ENCODE peak calls at places on chromosome 1, in eight cellular contexts. R is tibial artery; W is CD8-positive, alpha-beta T cell; O is HL-60; X is IMR-90; B is astrocyte of the spinal cord; V is mucosa of descending colon; H is cardiac fibroblast. C is an unnamed sample.

GRCh38 chr1:33957854-33958253 is 94.0 kb downstream of the HMGB4 start:
- DNase-seq in X (no peak), B (no peak), V (no peak), H (no peak), W (no peak), R (no peak), O (no peak), C (no peak)

GRCh38 chr1:32464191-32464715 is 619 bp upstream of the ZBTB8B start:
- DNase-seq in X (peak), B (peak), O (no peak), V (no peak), H (no peak), W (no peak), R (peak), C (no peak)

GRCh38 chr1:52552236-52552504 is 722 bp downstream of the TUT4 start:
- DNase-seq in B (no peak), O (peak), W (peak), H (peak), V (peak), X (peak), R (no peak), C (peak)

GRCh38 chr1:20057886-20058420 is 12.0 kb upstream of the PLA2G5 start:
- DNase-seq in W (no peak), B (peak), O (no peak), H (no peak), V (no peak), X (no peak), R (no peak), C (no peak)

GRCh38 chr1:184792450-184792969 is 37.9 kb upstream of the EDEM3 start:
- DNase-seq in W (no peak), X (peak), V (peak), B (peak), H (peak), O (peak), R (peak), C (no peak)

GRCh38 chr1:228998179-228998578 is 262.9 kb downstream of the RHOU start:
- DNase-seq in R (peak), V (no peak), H (no peak), W (no peak), B (no peak), O (no peak), X (no peak), C (no peak)

GRCh38 chr1:49630156-49630555 is 393.6 kb downstream of the AGBL4 start:
- DNase-seq in O (no peak), V (no peak), X (no peak), R (no peak), H (no peak), B (no peak), W (no peak), C (no peak)

GRCh38 chr1:236141447-236142357 is 637 bp upstream of the GPR137B start:
- DNase-seq in W (no peak), B (peak), R (no peak), V (peak), X (peak), H (peak), O (no peak), C (peak)

GRCh38 chr1:58156801-58157200 is 389.7 kb downstream of the OMA1 start:
- DNase-seq in X (no peak), H (no peak), V (no peak), W (no peak), R (no peak), O (no peak), B (no peak), C (no peak)

DNA sequence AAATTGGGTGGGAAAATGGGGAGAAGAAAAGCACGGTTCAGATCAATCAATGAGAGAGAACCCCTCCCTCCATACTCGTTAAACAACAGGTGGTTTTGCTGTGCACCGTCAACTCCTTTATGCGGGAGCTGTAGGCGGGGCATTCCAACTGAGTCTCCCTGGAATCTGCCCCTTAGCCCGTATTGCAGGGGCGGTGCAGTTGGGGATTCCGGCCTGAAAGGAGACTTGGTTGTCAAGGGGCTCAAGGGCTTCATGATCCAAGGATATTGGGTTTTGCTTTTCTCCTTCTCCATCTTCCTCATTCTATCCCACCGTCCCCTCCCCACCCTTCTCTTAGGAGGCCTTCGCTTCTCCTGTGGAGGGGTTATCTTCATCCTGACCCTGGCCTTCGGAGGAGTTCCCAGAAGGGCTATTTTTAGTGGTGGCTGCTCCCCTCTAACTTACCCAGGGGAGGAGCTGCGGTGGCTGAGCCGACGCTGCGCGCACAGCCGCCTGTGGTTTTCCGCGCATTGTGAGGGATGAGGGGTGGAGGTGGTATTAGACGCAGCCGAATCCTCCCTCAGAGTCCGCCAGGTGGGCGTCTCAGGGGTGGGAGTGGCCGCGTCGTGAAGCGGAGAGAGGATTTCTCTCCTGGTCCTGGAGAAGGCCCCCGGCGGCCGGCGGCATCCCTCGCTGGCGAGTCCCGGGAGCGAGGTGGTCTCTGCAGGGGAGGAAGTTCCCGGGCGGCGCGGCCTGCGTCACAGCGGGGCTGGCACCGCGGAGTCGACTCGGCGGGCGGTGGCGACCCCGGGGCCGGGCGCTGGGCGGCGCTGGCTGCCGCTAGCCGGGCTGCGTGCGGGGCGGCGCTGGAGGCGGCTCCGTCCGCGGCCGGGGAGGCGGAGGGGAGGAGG is 462 bp upstream of the LRRC8C start:
- DNase-seq in W (peak), H (peak), X (peak), R (peak), V (peak), O (peak), B (peak), C (peak)
- TF ChIP-seq CTCF in W (peak), H (no peak), X (peak), R (peak), V (peak), O (no peak), B (peak), C (peak)

GRCh38 chr1:9428601-9429368 is 110.5 kb upstream of the SLC25A33 start:
- DNase-seq in H (peak), V (peak), R (peak), B (peak), X (peak), W (peak), O (peak), C (peak)
- TF ChIP-seq CTCF in H (no peak), V (peak), R (peak), B (peak), X (peak), W (no peak), O (no peak), C (no peak)

GRCh38 chr1:207404849-207405525 is 49.1 kb upstream of the CR2 start:
- DNase-seq in H (peak), R (no peak), O (peak), B (peak), W (no peak), V (no peak), X (peak), C (peak)
- TF ChIP-seq CTCF in H (peak), R (peak), O (peak), B (peak), W (peak), V (peak), X (peak), C (peak)

GRCh38 chr1:161229896-161230295 is 4.0 kb downstream of the TOMM40L start:
- DNase-seq in V (no peak), W (no peak), H (no peak), R (no peak), X (no peak), B (no peak), O (no peak), C (no peak)
- TF ChIP-seq CTCF in V (no peak), W (no peak), H (no peak), R (no peak), X (no peak), B (no peak), O (no peak), C (no peak)

DNA sequence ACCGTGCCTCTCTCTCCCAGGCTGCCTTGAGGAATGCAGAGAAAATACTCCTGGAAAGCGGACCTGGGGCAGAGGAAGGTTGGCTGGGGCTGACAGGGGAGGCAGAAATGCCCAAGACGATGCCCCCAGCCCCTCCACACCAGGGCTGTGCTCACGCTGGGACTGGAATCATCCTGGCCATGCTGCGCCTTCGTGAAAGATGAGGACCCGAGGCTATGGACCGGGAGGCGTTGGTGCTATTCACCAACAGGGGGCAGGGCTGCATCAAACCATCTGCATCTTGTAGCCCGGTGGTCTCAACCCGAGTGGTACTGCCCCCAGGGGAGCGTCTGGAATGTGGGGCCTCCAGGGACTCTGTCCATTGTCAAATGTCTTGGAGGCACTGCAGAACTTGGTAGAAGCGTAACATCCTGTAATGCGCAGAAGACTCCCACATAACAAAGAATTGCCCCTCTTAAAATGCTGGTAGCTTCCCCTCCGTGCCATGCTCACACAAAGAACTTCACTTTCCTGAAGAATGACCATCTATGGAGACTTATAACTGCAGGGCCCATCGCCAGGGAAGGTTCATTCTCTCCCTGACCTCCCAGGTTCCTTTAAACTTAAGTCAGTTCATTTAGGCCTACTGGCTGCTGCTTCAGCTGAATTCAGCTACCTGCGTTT is 251.2 kb downstream of the RRAGC start:
- DNase-seq in R (no peak), B (no peak), X (peak), V (no peak), H (no peak), O (no peak), W (no peak), C (peak)
- TF ChIP-seq CTCF in R (peak), B (peak), X (peak), V (no peak), H (no peak), O (no peak), W (peak), C (peak)

GRCh38 chr1:67768480-67768879 is 64.8 kb downstream of the GNG12 start:
- DNase-seq in H (no peak), V (no peak), R (no peak), B (no peak), O (no peak), X (no peak), W (no peak), C (no peak)

GRCh38 chr1:67771776-67772175 is 61.5 kb downstream of the GNG12 start:
- DNase-seq in R (no peak), B (no peak), O (no peak), W (no peak), H (no peak), V (no peak), X (no peak), C (no peak)

GRCh38 chr1:67773462-67773861 is 59.8 kb downstream of the GNG12 start:
- DNase-seq in O (no peak), W (no peak), X (peak), B (no peak), V (no peak), R (no peak), H (no peak), C (no peak)

GRCh38 chr1:67769633-67770256 is 63.5 kb downstream of the GNG12 start:
- DNase-seq in V (no peak), R (no peak), B (no peak), X (no peak), O (no peak), H (no peak), W (no peak), C (no peak)

DNA sequence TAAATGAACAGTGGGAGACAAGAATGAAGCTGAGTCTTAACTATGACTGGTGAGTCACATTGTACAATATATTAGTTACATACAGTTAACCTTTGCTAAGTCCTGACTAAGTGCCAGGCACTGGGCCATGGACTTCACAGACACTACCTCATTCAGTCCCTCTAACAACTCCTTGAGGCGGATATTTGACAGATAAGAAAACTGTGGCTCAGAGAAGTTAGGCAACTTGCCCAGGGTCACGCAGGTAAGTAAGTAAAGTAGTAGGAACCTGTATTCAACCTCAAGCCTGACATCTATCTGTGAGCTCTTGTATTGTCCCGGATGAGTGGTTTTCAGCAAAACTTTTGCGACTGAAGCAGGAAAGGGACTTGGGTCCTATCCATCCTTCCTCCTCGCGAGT is 62.1 kb downstream of the GNG12 start:
- DNase-seq in O (no peak), V (no peak), H (peak), B (peak), X (peak), W (no peak), R (no peak), C (no peak)
- TF ChIP-seq CTCF in O (no peak), V (no peak), H (peak), B (peak), X (no peak), W (no peak), R (no peak), C (no peak)

DNA sequence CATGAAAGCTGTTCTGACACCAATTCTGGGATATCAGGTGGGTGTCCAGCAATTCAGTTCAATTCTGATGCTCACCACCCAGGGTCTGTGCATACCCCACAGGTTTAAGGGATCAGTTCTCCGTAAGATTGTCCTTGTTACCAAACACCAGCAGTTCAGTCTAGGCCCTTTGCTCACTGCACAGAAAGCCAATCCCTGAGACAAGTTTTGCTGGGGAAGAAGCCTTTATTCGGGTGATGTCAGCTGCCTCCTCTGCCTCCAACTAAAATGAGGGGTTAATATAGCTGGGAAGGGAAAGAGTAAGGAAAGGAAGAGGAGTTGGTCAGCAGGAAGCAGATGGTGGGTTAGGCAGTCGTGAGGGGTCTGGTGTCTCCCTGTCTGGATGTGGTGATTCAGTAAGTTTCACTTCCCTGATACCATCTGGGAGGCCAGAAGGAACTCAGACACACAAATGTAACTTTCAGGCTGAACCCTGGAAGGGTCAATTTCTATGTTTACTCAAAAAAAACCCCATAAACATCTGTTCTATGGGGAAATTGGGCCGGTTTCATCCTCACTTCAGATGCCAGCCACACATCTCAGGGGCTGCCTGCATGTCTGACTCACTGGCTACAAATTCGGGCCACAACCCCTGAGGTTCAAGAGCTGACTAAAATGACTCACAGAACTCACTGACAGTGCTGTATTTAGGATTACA is 83.3 kb upstream of the PGBD5 start:
- DNase-seq in R (no peak), H (peak), O (peak), W (no peak), X (peak), V (no peak), B (peak), C (no peak)
- TF ChIP-seq CTCF in R (no peak), H (no peak), O (no peak), W (no peak), X (no peak), V (no peak), B (no peak), C (no peak)

GRCh38 chr1:6579374-6580118 is at the start of gene ZBTB48:
- DNase-seq in R (peak), V (peak), B (peak), W (peak), O (peak), H (peak), X (peak), C (peak)

GRCh38 chr1:6580119-6580587 is 359 bp downstream of the ZBTB48 start:
- DNase-seq in O (no peak), W (no peak), H (no peak), B (no peak), X (no peak), V (no peak), R (no peak), C (no peak)

GRCh38 chr1:6581561-6582305 is 1.9 kb downstream of the ZBTB48 start:
- DNase-seq in V (no peak), X (no peak), H (peak), W (no peak), B (no peak), O (no peak), R (no peak), C (no peak)

GRCh38 chr1:6582370-6582769 is 2.6 kb downstream of the ZBTB48 start:
- DNase-seq in B (no peak), O (no peak), H (no peak), X (no peak), R (no peak), V (peak), W (no peak), C (no peak)

DNA sequence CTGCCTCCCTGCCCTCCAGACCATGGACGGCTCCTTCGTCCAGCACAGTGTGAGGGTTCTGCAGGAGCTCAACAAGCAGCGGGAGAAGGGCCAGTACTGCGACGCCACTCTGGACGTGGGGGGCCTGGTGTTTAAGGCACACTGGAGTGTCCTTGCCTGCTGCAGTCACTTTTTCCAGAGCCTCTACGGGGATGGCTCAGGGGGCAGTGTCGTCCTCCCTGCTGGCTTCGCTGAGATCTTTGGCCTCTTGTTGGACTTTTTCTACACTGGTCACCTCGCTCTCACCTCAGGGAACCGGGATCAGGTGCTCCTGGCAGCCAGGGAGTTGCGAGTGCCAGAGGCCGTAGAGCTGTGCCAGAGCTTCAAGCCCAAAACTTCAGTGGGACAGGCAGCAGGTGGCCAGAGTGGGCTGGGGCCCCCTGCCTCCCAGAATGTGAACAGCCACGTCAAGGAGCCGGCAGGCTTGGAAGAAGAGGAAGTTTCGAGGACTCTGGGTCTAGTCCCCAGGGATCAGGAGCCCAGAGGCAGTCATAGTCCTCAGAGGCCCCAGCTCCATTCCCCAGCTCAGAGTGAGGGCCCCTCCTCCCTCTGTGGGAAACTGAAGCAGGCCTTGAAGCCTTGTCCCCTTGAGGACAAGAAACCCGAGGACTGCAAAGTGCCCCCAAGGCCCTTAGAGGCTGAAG is 935 bp downstream of the ZBTB48 start:
- DNase-seq in H (peak), X (no peak), V (no peak), R (peak), W (peak), O (no peak), B (no peak), C (no peak)
- TF ChIP-seq CTCF in H (peak), X (no peak), V (no peak), R (no peak), W (no peak), O (no peak), B (no peak), C (no peak)

DNA sequence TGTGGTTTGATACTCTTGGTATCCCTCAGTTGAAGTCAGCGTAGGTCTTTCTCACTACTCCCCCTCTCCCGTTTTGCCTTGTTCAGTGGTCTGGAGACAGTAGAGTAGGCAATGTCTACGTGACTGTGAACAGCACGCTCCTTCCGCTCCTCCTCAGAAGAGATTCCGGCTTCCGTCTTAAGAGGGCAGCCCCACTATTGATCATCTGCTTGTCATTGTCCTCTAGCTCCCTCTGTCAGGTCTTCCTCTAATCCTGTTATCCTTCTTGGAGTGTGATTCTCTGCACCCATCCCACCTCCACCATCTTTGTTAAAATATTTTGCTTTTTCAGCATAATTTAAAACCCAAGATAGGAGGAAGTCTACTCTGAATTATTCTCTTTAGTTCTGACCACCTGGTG is 129.9 kb upstream of the KCNK2 start:
- DNase-seq in H (peak), R (no peak), V (no peak), B (no peak), W (no peak), O (no peak), X (no peak), C (no peak)
- TF ChIP-seq CTCF in H (no peak), R (no peak), V (no peak), B (no peak), W (no peak), O (no peak), X (no peak), C (no peak)

C was measured in GM13976.